ENCODE peak calls at places on chromosomes 16 and 17, in eight cellular contexts. B is osteoblast, C is prostate gland, Z is fibroblast of mammary gland, J is astrocyte of the spinal cord, O is hepatocyte, F is endodermal cell, H is gastrocnemius medialis. I is an unnamed sample.

GRCh38 chr16:87410530-87410929 is 18.4 kb downstream of the MAP1LC3B start:
- DNase-seq in B (no peak), C (no peak), Z (no peak), J (no peak), O (no peak), F (peak; percentile 32), H (no peak), I (no peak)

GRCh38 chr16:63061319-63061718 is 1025.1 kb upstream of the CDH8 start:
- DNase-seq in B (no peak), C (no peak), Z (no peak), J (no peak), O (no peak), F (peak; percentile 59), H (no peak), I (no peak)

GRCh38 chr17:13016881-13017622 is 775 bp downstream of the ELAC2 start:
- DNase-seq in B (peak; percentile 80), C (no peak), Z (peak; percentile 47), J (no peak), O (no peak), F (no peak), H (no peak), I (peak; percentile 21)

GRCh38 chr16:89004209-89004831 is 27.3 kb upstream of the CBFA2T3 start:
- DNase-seq in B (peak; percentile 85), C (no peak), Z (no peak), J (no peak), O (peak; percentile 39), F (no peak), H (no peak), I (no peak)

GRCh38 chr16:1787056-1787321 is 4.2 kb downstream of the NUBP2 start:
- DNase-seq in B (peak; percentile 63), C (no peak), Z (no peak), J (no peak), O (no peak), F (no peak), H (no peak), I (no peak)

GRCh38 chr17:27340575-27340974 is 46.7 kb downstream of the WSB1 start:
- DNase-seq in B (no peak), C (no peak), Z (no peak), J (no peak), O (no peak), F (no peak), H (no peak), I (no peak)

GRCh38 chr17:78990349-78991016 is 10.8 kb upstream of the LGALS3BP start:
- DNase-seq in B (peak; percentile 39), C (no peak), Z (no peak), J (no peak), O (no peak), F (no peak), H (no peak), I (no peak)

GRCh38 chr16:84355149-84355548 is 13.2 kb upstream of the ATP2C2 start:
- DNase-seq in B (no peak), C (no peak), Z (no peak), J (no peak), O (no peak), F (no peak), H (no peak), I (no peak)

GRCh38 chr17:60392845-60393702 is 1.1 kb upstream of the USP32 start:
- DNase-seq in B (peak; percentile 88), C (peak; percentile 44), Z (peak; percentile 75), J (peak; percentile 69), O (peak; percentile 58), F (peak; percentile 60), H (peak; percentile 13), I (peak; percentile 40)

GRCh38 chr16:84315422-84315821 is 20.7 kb downstream of the WFDC1 start:
- DNase-seq in B (no peak), C (no peak), Z (peak; percentile 40), J (no peak), O (no peak), F (peak; percentile 49), H (no peak), I (peak; percentile 22)

GRCh38 chr17:49191917-49192741 is 18.2 kb downstream of the GNGT2 start:
- DNase-seq in B (peak; percentile 94), C (peak; percentile 93), Z (peak; percentile 86), J (peak; percentile 84), O (peak; percentile 93), F (peak; percentile 99), H (peak; percentile 83), I (peak; percentile 82)

GRCh38 chr17:915416-916201 is 64.0 kb downstream of the NXN start:
- DNase-seq in B (peak; percentile 76), C (no peak), Z (peak; percentile 49), J (peak; percentile 72), O (peak; percentile 54), F (no peak), H (no peak), I (no peak)

GRCh38 chr17:82003411-82004381 is 19.0 kb downstream of the CENPX start:
- DNase-seq in B (peak; percentile 100), C (no peak), Z (peak; percentile 96), J (peak; percentile 97), O (peak; percentile 88), F (peak; percentile 80), H (peak; percentile 48), I (peak; percentile 93)

GRCh38 chr16:48105976-48106375 is 49.8 kb downstream of the ABCC12 start:
- DNase-seq in B (no peak), C (no peak), Z (no peak), J (no peak), O (no peak), F (no peak), H (no peak), I (no peak)

DNA sequence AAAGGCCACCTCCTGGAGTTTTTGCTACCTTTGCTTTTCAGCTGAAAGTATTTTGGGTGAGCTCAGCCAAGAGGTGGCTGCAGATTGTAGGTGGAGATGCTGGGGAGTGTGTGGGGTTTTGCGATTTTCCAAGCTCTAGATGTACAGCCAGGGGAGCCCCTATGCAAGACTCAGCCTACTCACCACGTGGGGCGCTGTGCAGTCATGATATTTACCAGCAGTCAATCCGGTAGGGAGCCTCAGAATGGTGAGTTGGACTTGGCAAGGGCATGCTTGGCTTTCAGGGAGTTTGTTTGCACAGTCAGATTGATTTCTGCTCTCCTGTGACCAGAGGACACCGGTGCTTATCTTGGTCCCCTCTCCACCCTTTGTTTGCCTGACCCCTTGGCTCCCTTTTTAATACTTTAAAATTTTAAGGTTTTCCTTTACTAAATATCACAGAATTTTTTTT is 175.3 kb downstream of the UTP18 start:
- DNase-seq in B (no peak), C (peak; percentile 42), Z (peak; percentile 8), J (no peak), O (peak; percentile 84), F (peak; percentile 90), H (no peak), I (peak; percentile 3)
- TF ChIP-seq CTCF in B (peak; percentile 39), C (peak; percentile 14), Z (no peak), J (peak; percentile 22), O (peak; percentile 48), F (peak; percentile 80), H (no peak), I (peak; percentile 17)

GRCh38 chr16:4498546-4499195 is 22.5 kb downstream of the HMOX2 start:
- DNase-seq in B (no peak), C (no peak), Z (no peak), J (no peak), O (no peak), F (no peak), H (no peak), I (no peak)

GRCh38 chr16:4496305-4496704 is 20.1 kb downstream of the HMOX2 start:
- DNase-seq in B (peak; percentile 81), C (no peak), Z (peak; percentile 73), J (peak; percentile 63), O (no peak), F (no peak), H (no peak), I (peak; percentile 51)

GRCh38 chr16:4499196-4499555 is 23.0 kb downstream of the HMOX2 start:
- DNase-seq in B (no peak), C (no peak), Z (no peak), J (no peak), O (no peak), F (no peak), H (no peak), I (no peak)

GRCh38 chr16:4501071-4501478 is 24.9 kb downstream of the HMOX2 start:
- DNase-seq in B (peak; percentile 68), C (no peak), Z (peak; percentile 48), J (peak; percentile 32), O (no peak), F (no peak), H (no peak), I (peak; percentile 35)

DNA sequence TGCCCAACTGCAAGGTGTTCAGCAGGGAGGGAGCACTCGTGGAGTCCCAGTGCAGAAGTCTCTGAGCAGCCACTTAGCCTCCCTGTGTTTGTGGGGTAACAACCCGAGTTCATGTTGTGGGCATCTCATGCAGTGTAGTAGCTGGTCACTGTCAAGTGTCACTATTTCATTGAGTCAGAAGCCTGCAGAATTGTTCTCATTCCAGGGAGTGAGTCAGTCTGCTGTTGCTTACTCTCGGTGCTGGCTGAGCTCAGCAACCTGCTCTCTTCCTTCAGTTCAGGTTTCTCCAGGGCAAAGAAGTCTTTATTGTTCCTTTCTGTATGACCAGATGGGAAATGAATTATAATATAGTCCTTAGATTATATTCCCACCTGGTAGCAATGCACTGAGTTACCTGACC is 24.1 kb downstream of the HMOX2 start:
- DNase-seq in B (peak; percentile 82), C (peak; percentile 35), Z (peak; percentile 85), J (peak; percentile 79), O (peak; percentile 77), F (no peak), H (peak; percentile 46), I (peak; percentile 81)
- H3K4me3 ChIP-seq in B (peak overlapping the region; percentile 63), C (no peak overlapping the region), Z (no peak overlapping the region), J (no peak overlapping the region), O (no peak overlapping the region), F (no peak overlapping the region), H (peak overlapping the region; percentile 11), I (peak overlapping the region; percentile 31)

DNA sequence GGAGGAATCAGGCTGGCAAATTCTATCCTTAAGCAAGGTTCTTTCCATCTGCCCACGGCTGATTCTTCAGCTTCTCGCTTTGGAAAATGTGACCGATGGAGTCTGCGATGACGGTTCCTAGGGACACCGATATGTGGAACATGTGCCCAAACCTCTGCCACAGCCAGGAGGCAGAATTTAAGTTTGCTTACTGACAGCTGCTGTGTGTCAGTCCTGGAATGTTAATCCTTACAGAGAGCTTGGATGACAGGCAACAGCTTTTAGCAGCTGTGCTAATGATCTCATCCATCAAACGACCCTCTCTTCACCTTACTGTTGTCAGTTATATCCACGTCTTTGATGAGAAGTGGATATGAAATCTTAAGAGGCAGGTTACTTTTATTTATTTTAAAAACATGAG is 11.4 kb upstream of the MYH13 start:
- DNase-seq in B (no peak), C (no peak), Z (no peak), J (no peak), O (no peak), F (peak; percentile 60), H (no peak), I (peak; percentile 16)
- TF ChIP-seq CTCF in B (no peak), C (no peak), Z (no peak), J (no peak), O (no peak), F (peak; percentile 46), H (no peak), I (peak; percentile 26)

GRCh38 chr17:57424777-57425188 is 168.5 kb downstream of the MSI2 start:
- DNase-seq in B (no peak), C (no peak), Z (no peak), J (peak; percentile 62), O (peak; percentile 79), F (peak; percentile 63), H (no peak), I (no peak)
- H3K4me3 ChIP-seq in B (no peak overlapping the region), C (no peak overlapping the region), Z (no peak overlapping the region), J (no peak overlapping the region), O (no peak overlapping the region), F (no peak overlapping the region), H (no peak overlapping the region), I (no peak overlapping the region)